ENCODE peak calls at places on chromosomes 3 and 15, in five cellular contexts. B is left lung, I is testis, E is mammary epithelial cell, P is uterus. F is an unnamed sample.

GRCh38 chr3:14142567-14143270 is 17.9 kb downstream of the TMEM43 start:
- DNase-seq in B (no peak), I (no peak), E (peak; percentile 78), P (peak; percentile 15), F (no peak)

GRCh38 chr3:179897241-179897640 is 139.5 kb downstream of the PEX5L start:
- DNase-seq in E (no peak), P (no peak), B (no peak), I (no peak), F (no peak)

GRCh38 chr3:128624526-128625138 is 26.0 kb downstream of the RPN1 start:
- DNase-seq in I (no peak), B (no peak), P (no peak), E (no peak), F (no peak)

GRCh38 chr15:64857421-64857820 is 15.7 kb downstream of the PLEKHO2 start:
- DNase-seq in P (no peak), E (peak; percentile 56), I (no peak), B (no peak), F (no peak)

GRCh38 chr15:66749841-66750575 is 48.0 kb downstream of the SMAD6 start:
- DNase-seq in P (no peak), E (peak; percentile 21), B (no peak), I (no peak), F (no peak)

GRCh38 chr3:52769786-52770445 is 824 bp downstream of the NEK4 start:
- DNase-seq in P (no peak), I (peak; percentile 17), B (no peak), E (peak; percentile 17), F (peak; percentile 15)

GRCh38 chr3:82114589-82114988 is 353.1 kb upstream of the GBE1 start:
- DNase-seq in E (no peak), I (no peak), P (no peak), B (no peak), F (no peak)

GRCh38 chr3:59326246-59327024 is 276.6 kb upstream of the CFAP20DC start:
- DNase-seq in B (no peak), E (peak; percentile 64), P (no peak), I (no peak), F (peak; percentile 44)

GRCh38 chr3:154040283-154040682 is 80.9 kb upstream of the ARHGEF26 start:
- DNase-seq in E (peak; percentile 16), I (no peak), B (no peak), P (no peak), F (peak; percentile 31)

GRCh38 chr15:96184297-96184696 is 146.2 kb upstream of the NR2F2 start:
- DNase-seq in B (no peak), I (no peak), P (no peak), E (no peak), F (no peak)

GRCh38 chr15:41429003-41429890 is 12.4 kb downstream of the RTF1 start:
- DNase-seq in I (no peak), P (no peak), E (no peak), B (no peak), F (no peak)

GRCh38 chr15:82159922-82160321 is 102.6 kb downstream of the EFL1 start:
- DNase-seq in B (no peak), P (no peak), E (peak; percentile 81), I (no peak), F (peak; percentile 100)

GRCh38 chr3:129195731-129196256 is 12.1 kb upstream of the CNBP start:
- DNase-seq in I (peak; percentile 72), P (peak; percentile 76), E (peak; percentile 89), B (peak; percentile 44), F (peak; percentile 88)

GRCh38 chr15:71526061-71526460 is 284.3 kb upstream of the NR2E3 start:
- DNase-seq in E (no peak), B (no peak), P (no peak), I (no peak), F (no peak)

GRCh38 chr15:100308222-100309007 is 33.4 kb downstream of the ADAMTS17 start:
- DNase-seq in P (peak; percentile 67), I (peak; percentile 32), B (no peak), E (peak; percentile 49), F (peak; percentile 78)

DNA sequence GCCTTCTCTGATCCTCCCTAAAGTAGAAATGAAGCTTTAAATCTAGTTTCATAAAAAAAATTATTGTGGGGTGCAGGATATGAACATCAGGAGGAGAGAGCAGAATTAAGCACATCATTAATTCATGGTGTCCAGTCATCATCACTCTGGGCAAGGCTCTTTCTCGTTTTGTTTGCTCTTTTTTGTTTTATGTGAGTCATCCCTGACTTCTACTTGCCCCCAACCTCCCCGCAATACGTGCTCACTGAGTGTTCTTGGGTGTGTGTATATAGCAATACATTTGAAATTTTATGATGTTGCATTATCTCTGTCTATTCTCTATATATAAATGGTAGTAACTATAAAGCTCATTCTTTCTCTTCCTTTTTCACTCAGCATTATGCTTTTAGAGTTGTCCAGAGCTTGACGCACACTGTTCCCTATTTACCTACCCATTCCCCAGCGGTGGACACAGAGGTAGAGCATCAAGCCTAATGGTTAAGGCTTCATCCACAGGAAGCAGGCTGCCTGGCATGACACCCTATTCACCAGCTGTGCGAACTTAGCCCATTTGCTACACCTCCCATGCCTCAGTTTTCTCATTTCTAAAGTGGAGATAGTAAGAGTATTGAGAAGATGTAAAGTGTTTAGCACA is 72.3 kb downstream of the CD200R1L start:
- DNase-seq in I (no peak), B (no peak), E (peak; percentile 89), P (no peak), F (peak; percentile 91)
- H3K27ac ChIP-seq in I (no peak overlapping the region), B (peak overlapping the region; percentile 41), E (peak overlapping the region; percentile 95), P (peak overlapping the region; percentile 43), F (peak overlapping the region; percentile 73)

GRCh38 chr3:66298591-66298990 is 77.8 kb downstream of the SLC25A26 start:
- DNase-seq in B (no peak), E (no peak), P (no peak), I (no peak), F (no peak)
- H3K4me1 ChIP-seq in B (peaks cover 4% of the 10 kb centered on the region), E (no peaks in the 10 kb centered on the region), P (no peaks in the 10 kb centered on the region), I (no peaks in the 10 kb centered on the region), F (no peaks in the 10 kb centered on the region)

DNA sequence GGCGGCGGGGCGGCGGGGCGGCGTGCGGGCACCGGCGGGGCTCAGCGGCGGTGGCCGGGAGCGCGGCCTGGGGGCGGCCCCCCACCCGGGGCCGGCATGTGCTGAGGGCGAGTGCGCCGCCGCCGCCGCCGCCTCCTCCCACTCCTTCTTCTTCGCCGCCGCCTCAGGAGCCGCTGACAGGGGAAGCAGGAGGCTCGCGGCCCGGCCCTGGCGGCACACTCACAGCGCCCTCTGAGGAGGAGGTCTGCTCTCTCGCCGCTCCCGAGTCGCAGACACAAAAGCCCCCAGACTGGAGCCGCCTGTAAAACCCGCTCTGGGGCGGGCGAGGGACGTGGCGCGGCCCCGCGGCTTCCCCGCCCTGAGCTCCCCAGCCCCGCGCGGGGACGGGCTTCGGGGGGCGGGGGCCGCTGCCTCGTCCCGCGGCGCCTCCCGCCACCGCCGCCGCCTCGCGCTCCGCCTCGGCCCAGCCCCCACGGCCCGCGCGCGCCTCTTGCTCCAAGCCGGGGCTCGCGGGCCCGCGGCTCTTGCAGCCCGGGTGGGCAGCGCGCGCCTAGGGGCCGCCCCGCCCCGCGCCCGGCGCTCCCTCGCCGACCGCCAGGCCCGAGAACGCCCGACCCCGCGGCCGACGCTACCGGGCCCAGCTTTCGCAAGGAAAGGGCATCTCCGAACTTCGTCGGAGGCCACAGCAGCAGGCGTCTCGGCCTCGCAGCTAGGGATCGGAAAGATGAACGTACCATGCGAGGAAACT is at the start of gene PYGO1:
- DNase-seq in P (peak; percentile 55), E (peak; percentile 34), B (peak; percentile 68), I (peak; percentile 68), F (no peak)
- TF ChIP-seq CTCF in P (no peak), E (no peak), B (no peak), I (no peak), F (peak; percentile 26)

GRCh38 chr3:169667710-169668080 is 4.2 kb upstream of the MECOM start:
- DNase-seq in B (no peak), E (no peak), I (no peak), P (no peak), F (no peak)

GRCh38 chr3:169666501-169667379 is 3.2 kb upstream of the MECOM start:
- DNase-seq in B (peak; percentile 40), E (no peak), P (no peak), I (no peak), F (no peak)

GRCh38 chr3:169665264-169666078 is 2.0 kb upstream of the MECOM start:
- DNase-seq in E (no peak), P (no peak), I (no peak), B (no peak), F (no peak)

GRCh38 chr3:169667380-169667671 is 3.8 kb upstream of the MECOM start:
- DNase-seq in I (no peak), E (no peak), P (no peak), B (no peak), F (no peak)

DNA sequence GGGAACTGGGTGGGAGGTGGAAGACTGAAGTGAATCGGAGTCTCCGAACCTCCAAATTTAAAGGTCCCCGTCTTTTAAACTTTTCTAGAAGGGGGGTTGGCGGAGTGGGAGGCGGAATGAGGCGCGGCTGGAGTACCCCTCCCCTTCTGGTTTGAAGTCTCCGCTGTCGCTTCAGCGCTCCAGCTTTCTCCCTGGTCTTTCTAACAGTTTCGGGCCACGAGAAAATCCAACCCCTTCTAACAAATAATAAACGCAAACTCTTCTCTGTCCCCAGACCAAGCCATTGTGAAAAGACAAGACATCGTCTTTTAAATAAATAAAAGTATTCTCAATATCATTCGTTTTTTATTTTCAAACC is 2.5 kb upstream of the MECOM start:
- DNase-seq in E (no peak), P (no peak), I (no peak), B (no peak), F (no peak)
- H3K27ac ChIP-seq in E (no peak overlapping the region), P (no peak overlapping the region), I (no peak overlapping the region), B (peak overlapping the region; percentile 77), F (no peak overlapping the region)

GRCh38 chr15:85500729-85501128 is 120.3 kb downstream of the AKAP13 start:
- DNase-seq in B (no peak), I (no peak), P (peak; percentile 58), E (no peak), F (no peak)

GRCh38 chr15:85500060-85500708 is 119.8 kb downstream of the AKAP13 start:
- DNase-seq in E (no peak), P (no peak), I (no peak), B (no peak), F (no peak)

GRCh38 chr15:85496551-85497545 is 116.4 kb downstream of the AKAP13 start:
- DNase-seq in B (no peak), P (no peak), I (no peak), E (no peak), F (no peak)

GRCh38 chr15:85499498-85499897 is 119.1 kb downstream of the AKAP13 start:
- DNase-seq in P (no peak), I (no peak), E (no peak), B (no peak), F (no peak)

DNA sequence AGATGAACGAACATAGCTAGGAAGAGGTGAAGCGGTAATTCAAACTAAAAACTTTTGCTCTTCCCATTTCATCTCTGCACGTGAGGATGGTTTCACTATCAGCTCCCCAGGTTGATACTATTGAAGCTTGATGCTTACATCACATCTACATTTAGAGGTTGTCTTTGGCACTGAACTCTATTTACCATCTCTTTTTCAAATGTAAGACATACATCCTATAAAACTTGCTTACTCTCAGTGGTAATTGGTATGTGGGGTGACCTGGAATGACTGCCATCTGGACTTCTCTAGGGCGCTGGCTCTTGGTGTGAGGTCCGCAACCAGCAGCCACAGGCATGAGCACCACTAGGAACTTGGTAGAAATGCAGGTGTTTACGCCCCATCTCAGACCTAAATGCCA is 118.1 kb downstream of the AKAP13 start:
- DNase-seq in E (no peak), B (no peak), P (no peak), I (no peak), F (no peak)
- H3K4me1 ChIP-seq in E (peaks cover 18% of the 10 kb centered on the region), B (peaks cover 46% of the 10 kb centered on the region), P (peaks cover 19% of the 10 kb centered on the region), I (no peaks in the 10 kb centered on the region), F (peaks cover 4% of the 10 kb centered on the region)

GRCh38 chr3:15820911-15821310 is 23.1 kb upstream of the ANKRD28 start:
- DNase-seq in P (no peak), I (no peak), B (no peak), E (no peak), F (no peak)
- TF ChIP-seq CTCF in P (no peak), I (no peak), B (no peak), E (no peak), F (peak; percentile 4)

F was measured in foreskin keratinocyte.